ENCODE peak calls at places on chromosomes 4 and X, in ten cellular contexts. L is D341Med; S is IMR-90; Y is stimulated activated naive CD4-positive, alpha-beta T cell; M is brain microvascular endothelial cell; A is activated CD4-positive, alpha-beta T cell treated with anti-CD3 and anti-CD28 coated beads for 48 hours; C is stimulated activated CD8-positive, alpha-beta memory T cell treated with anti-CD3 and anti-CD28 coated beads, Interleukin-4, amount 100 ng/mL, for 4 hours; T is iPS-NIHi11; F is T-helper 22 cell; K is body of pancreas. D is an unnamed sample.

GRCh38 chrX:130805906-130806305 is 97.1 kb downstream of the ENOX2 start:
- DNase-seq in L (no peak), S (no peak), Y (no peak), M (no peak), A (no peak), C (no peak), T (no peak), F (no peak), K (no peak), D (peak)

GRCh38 chr4:37682701-37683401 is 3.3 kb downstream of the RELL1 start:
- DNase-seq in L (no peak), S (no peak), Y (no peak), M (peak), A (no peak), C (no peak), T (no peak), F (no peak), K (no peak), D (no peak)

GRCh38 chr4:184814686-184815045 is 11.1 kb downstream of the ACSL1 start:
- DNase-seq in L (no peak), S (no peak), Y (no peak), M (no peak), A (no peak), C (no peak), T (no peak), F (no peak), K (no peak), D (no peak)

GRCh38 chr4:142121951-142122350 is 485.6 kb downstream of the IL15 start:
- DNase-seq in L (no peak), S (no peak), Y (no peak), M (no peak), A (no peak), C (no peak), T (no peak), F (no peak), K (no peak), D (no peak)

GRCh38 chr4:85728471-85728870 is 253.5 kb downstream of the ARHGAP24 start:
- DNase-seq in L (no peak), S (no peak), Y (no peak), M (no peak), A (no peak), C (no peak), T (no peak), F (no peak), K (no peak), D (no peak)

GRCh38 chrX:24619647-24620046 is 27.5 kb downstream of the PCYT1B start:
- DNase-seq in L (peak), S (peak), Y (no peak), M (peak), A (no peak), C (no peak), T (no peak), F (no peak), K (no peak), D (peak)

GRCh38 chr4:184514121-184514988 is 40.0 kb upstream of the IRF2 start:
- DNase-seq in L (no peak), S (peak), Y (no peak), M (peak), A (peak), C (no peak), T (no peak), F (no peak), K (peak), D (no peak)

GRCh38 chrX:129239371-129239770 is 283.9 kb downstream of the SMARCA1 start:
- DNase-seq in L (no peak), S (peak), Y (no peak), M (peak), A (no peak), C (no peak), T (no peak), F (no peak), K (no peak), D (no peak)

GRCh38 chr4:107283587-107284559 is 247.8 kb upstream of the DKK2 start:
- DNase-seq in L (no peak), S (peak), Y (no peak), M (peak), A (no peak), C (no peak), T (peak), F (no peak), K (no peak), D (no peak)

GRCh38 chr4:26860922-26861433 is 337 bp downstream of the STIM2 start:
- DNase-seq in L (peak), S (peak), Y (peak), M (peak), A (peak), C (no peak), T (peak), F (no peak), K (peak), D (peak)

GRCh38 chrX:31181377-31182038 is 109.7 kb upstream of the FTHL17 start:
- DNase-seq in L (no peak), S (no peak), Y (no peak), M (no peak), A (no peak), C (no peak), T (no peak), F (no peak), K (no peak), D (no peak)

GRCh38 chr4:78704317-78704716 is 71.8 kb upstream of the BMP2K start:
- DNase-seq in L (no peak), S (no peak), Y (no peak), M (no peak), A (no peak), C (no peak), T (no peak), F (no peak), K (no peak), D (no peak)

GRCh38 chrX:119391279-119391678 is 7.9 kb upstream of the SLC25A43 start:
- DNase-seq in L (no peak), S (peak), Y (no peak), M (peak), A (peak), C (no peak), T (no peak), F (no peak), K (peak), D (peak)

GRCh38 chr4:70365479-70365878 is 4.9 kb downstream of the SMR3A start:
- DNase-seq in L (no peak), S (no peak), Y (no peak), M (no peak), A (no peak), C (no peak), T (no peak), F (no peak), K (peak), D (no peak)

GRCh38 chrX:119729408-119730201 is 28.8 kb upstream of the SOWAHD start:
- DNase-seq in L (peak), S (peak), Y (peak), M (peak), A (peak), C (peak), T (peak), F (peak), K (peak), D (peak)

GRCh38 chrX:2609431-2610238 is 81.5 kb upstream of the CD99 start:
- DNase-seq in L (no peak), S (peak), Y (no peak), M (no peak), A (no peak), C (no peak), T (no peak), F (no peak), K (no peak), D (peak)

GRCh38 chr4:74230902-74231499 is 73.1 kb downstream of the MTHFD2L start:
- DNase-seq in L (no peak), S (peak), Y (no peak), M (peak), A (peak), C (no peak), T (no peak), F (no peak), K (no peak), D (no peak)

GRCh38 chr4:16794816-16795445 is 103.5 kb downstream of the LDB2 start:
- DNase-seq in L (peak), S (peak), Y (no peak), M (peak), A (peak), C (peak), T (peak), F (no peak), K (peak), D (peak)

GRCh38 chr4:79396794-79397193 is 11.2 kb downstream of the GK2 start:
- DNase-seq in L (no peak), S (no peak), Y (no peak), M (no peak), A (no peak), C (no peak), T (no peak), F (no peak), K (no peak), D (no peak)

GRCh38 chr4:65508169-65508568 is 162.1 kb downstream of the EPHA5 start:
- DNase-seq in L (no peak), S (peak), Y (no peak), M (peak), A (no peak), C (no peak), T (no peak), F (no peak), K (no peak), D (no peak)

GRCh38 chr4:78652282-78652876 is 100.8 kb downstream of the ANXA3 start:
- DNase-seq in L (no peak), S (no peak), Y (no peak), M (no peak), A (no peak), C (no peak), T (no peak), F (no peak), K (peak), D (no peak)

GRCh38 chr4:64780664-64781063 is 371.4 kb upstream of the TECRL start:
- DNase-seq in L (no peak), S (no peak), Y (no peak), M (no peak), A (no peak), C (no peak), T (no peak), F (no peak), K (no peak), D (no peak)

GRCh38 chr4:25552580-25553271 is 102.9 kb upstream of the SLC34A2 start:
- DNase-seq in L (no peak), S (no peak), Y (no peak), M (no peak), A (no peak), C (no peak), T (peak), F (no peak), K (peak), D (no peak)

GRCh38 chr4:40890764-40891163 is 141.0 kb downstream of the NSUN7 start:
- DNase-seq in L (no peak), S (no peak), Y (no peak), M (no peak), A (no peak), C (no peak), T (no peak), F (no peak), K (no peak), D (no peak)

GRCh38 chrX:115564243-115564642 is 3.3 kb downstream of the PLS3 start:
- DNase-seq in L (no peak), S (peak), Y (no peak), M (no peak), A (no peak), C (no peak), T (no peak), F (no peak), K (no peak), D (no peak)

GRCh38 chrX:135194684-135195083 is 23.5 kb upstream of the CT55 start:
- DNase-seq in L (peak), S (no peak), Y (no peak), M (no peak), A (no peak), C (no peak), T (peak), F (no peak), K (no peak), D (no peak)

GRCh38 chrX:107447642-107448041 is 1.8 kb upstream of the FRMPD3 start:
- DNase-seq in L (no peak), S (no peak), Y (no peak), M (no peak), A (no peak), C (no peak), T (no peak), F (no peak), K (no peak), D (no peak)

GRCh38 chr4:3736806-3737205 is 29.4 kb upstream of the ADRA2C start:
- DNase-seq in L (no peak), S (no peak), Y (no peak), M (no peak), A (no peak), C (no peak), T (no peak), F (no peak), K (no peak), D (no peak)

GRCh38 chr4:180757927-180758326 is 1485.3 kb upstream of the TENM3 start:
- DNase-seq in L (no peak), S (no peak), Y (no peak), M (no peak), A (no peak), C (no peak), T (no peak), F (no peak), K (no peak), D (no peak)

GRCh38 chrX:97524997-97525396 is 641.3 kb downstream of the RPA4 start:
- DNase-seq in L (no peak), S (no peak), Y (no peak), M (peak), A (no peak), C (no peak), T (no peak), F (no peak), K (no peak), D (no peak)

GRCh38 chrX:48958635-48959094 is 1.3 kb upstream of the OTUD5 start:
- DNase-seq in L (peak), S (peak), Y (peak), M (peak), A (peak), C (no peak), T (no peak), F (no peak), K (peak), D (peak)

GRCh38 chrX:114344756-114345155 is 239.1 kb upstream of the HTR2C start:
- DNase-seq in L (peak), S (peak), Y (no peak), M (peak), A (no peak), C (no peak), T (peak), F (no peak), K (no peak), D (peak)

GRCh38 chr4:54155936-54156335 is 56.0 kb downstream of the GSX2 start:
- DNase-seq in L (no peak), S (no peak), Y (no peak), M (no peak), A (no peak), C (no peak), T (no peak), F (no peak), K (no peak), D (no peak)

GRCh38 chrX:71996138-71996537 is 85.5 kb downstream of the NHSL2 start:
- DNase-seq in L (no peak), S (no peak), Y (no peak), M (no peak), A (no peak), C (no peak), T (no peak), F (no peak), K (no peak), D (no peak)

GRCh38 chr4:56930638-56931037 is 22.9 kb downstream of the REST start:
- DNase-seq in L (no peak), S (no peak), Y (no peak), M (no peak), A (no peak), C (no peak), T (no peak), F (no peak), K (no peak), D (no peak)

GRCh38 chr4:92255920-92256244 is 47.9 kb upstream of the GRID2 start:
- DNase-seq in L (no peak), S (no peak), Y (no peak), M (no peak), A (no peak), C (no peak), T (no peak), F (no peak), K (no peak), D (no peak)

GRCh38 chrX:136246201-136246600 is 5.0 kb downstream of the MAP7D3 start:
- DNase-seq in L (no peak), S (no peak), Y (no peak), M (no peak), A (no peak), C (no peak), T (no peak), F (no peak), K (no peak), D (no peak)

D was measured in HAP-1.